ENCODE peak calls at places on chromosomes 2 and 18, in six cellular contexts. J is SW480, F is IMR-90, A is B cell, G is fibroblast of lung, W is AG04450. H is an unnamed sample.

GRCh38 chr2:172408143-172408766 is 19.1 kb upstream of the ITGA6 start:
- DNase-seq in J (peak; percentile 45), F (no peak), A (no peak), G (no peak), W (no peak), H (no peak)

GRCh38 chr18:21557607-21558253 is 42.8 kb downstream of the ESCO1 start:
- DNase-seq in J (no peak), F (no peak), A (no peak), G (no peak), W (no peak), H (no peak)

GRCh38 chr2:240603081-240603835 is 16.7 kb downstream of the CAPN10 start:
- DNase-seq in J (no peak), F (no peak), A (peak; percentile 36), G (no peak), W (no peak), H (no peak)

GRCh38 chr2:147632193-147632592 is 212.6 kb upstream of the ACVR2A start:
- DNase-seq in J (no peak), F (no peak), A (no peak), G (peak; percentile 7), W (no peak), H (no peak)

GRCh38 chr2:172845008-172845670 is 109.5 kb downstream of the RAPGEF4 start:
- DNase-seq in J (no peak), F (no peak), A (no peak), G (no peak), W (no peak), H (no peak)

GRCh38 chr2:172364261-172364660 is 63.1 kb upstream of the ITGA6 start:
- DNase-seq in J (no peak), F (no peak), A (no peak), G (no peak), W (no peak), H (no peak)

GRCh38 chr18:23998811-23999210 is 15.7 kb upstream of the TTC39C start:
- DNase-seq in J (peak; percentile 98), F (no peak), A (no peak), G (no peak), W (no peak), H (no peak)

GRCh38 chr18:42192251-42193248 is 237.5 kb downstream of the PIK3C3 start:
- DNase-seq in J (peak; percentile 50), F (no peak), A (no peak), G (peak; percentile 1), W (no peak), H (no peak)

GRCh38 chr18:3498705-3499451 is 48.9 kb downstream of the TGIF1 start:
- DNase-seq in J (peak; percentile 35), F (peak; percentile 39), A (no peak), G (peak; percentile 44), W (no peak), H (peak; percentile 70)

GRCh38 chr2:134372611-134373131 is 118.8 kb downstream of the MGAT5 start:
- DNase-seq in J (peak; percentile 46), F (peak; percentile 94), A (no peak), G (peak; percentile 91), W (peak; percentile 86), H (no peak)

GRCh38 chr2:168244318-168244717 is 3.1 kb downstream of the STK39 start:
- DNase-seq in J (peak; percentile 8), F (no peak), A (peak; percentile 51), G (peak; percentile 11), W (no peak), H (peak; percentile 61)

GRCh38 chr2:237471457-237472186 is 15.4 kb upstream of the MLPH start:
- DNase-seq in J (peak; percentile 48), F (peak; percentile 68), A (no peak), G (peak; percentile 66), W (no peak), H (peak; percentile 64)

GRCh38 chr2:229205704-229206103 is 65.4 kb downstream of the PID1 start:
- DNase-seq in J (no peak), F (no peak), A (no peak), G (peak; percentile 49), W (no peak), H (no peak)

GRCh38 chr2:134107402-134107801 is 146.5 kb upstream of the MGAT5 start:
- DNase-seq in J (no peak), F (no peak), A (no peak), G (no peak), W (no peak), H (no peak)

GRCh38 chr2:21467910-21468309 is 344.1 kb downstream of the TDRD15 start:
- DNase-seq in J (no peak), F (peak; percentile 58), A (no peak), G (no peak), W (no peak), H (no peak)

GRCh38 chr2:66324924-66325583 is 109.9 kb upstream of the MEIS1 start:
- DNase-seq in J (no peak), F (no peak), A (no peak), G (no peak), W (no peak), H (no peak)

GRCh38 chr2:72893594-72894319 is 6.5 kb downstream of the SPR start:
- DNase-seq in J (peak; percentile 49), F (peak; percentile 73), A (no peak), G (peak; percentile 63), W (peak; percentile 41), H (peak; percentile 49)

GRCh38 chr18:63376493-63377053 is 9.6 kb upstream of the KDSR start:
- DNase-seq in J (no peak), F (peak; percentile 31), A (no peak), G (peak; percentile 67), W (no peak), H (no peak)

GRCh38 chr2:101149241-101150192 is 1.7 kb downstream of the TBC1D8 start:
- DNase-seq in J (peak; percentile 49), F (no peak), A (no peak), G (no peak), W (no peak), H (no peak)

GRCh38 chr2:85584857-85585780 is 888 bp downstream of the VAMP5 start:
- DNase-seq in J (peak; percentile 94), F (peak; percentile 63), A (no peak), G (peak; percentile 61), W (no peak), H (no peak)

GRCh38 chr18:72700961-72701710 is 157.0 kb upstream of the CBLN2 start:
- DNase-seq in J (peak; percentile 1), F (peak; percentile 14), A (no peak), G (peak; percentile 9), W (no peak), H (no peak)

GRCh38 chr2:42886921-42887320 is 94.5 kb upstream of the HAAO start:
- DNase-seq in J (no peak), F (peak; percentile 47), A (no peak), G (peak; percentile 73), W (no peak), H (no peak)

GRCh38 chr18:785242-785641 is 26.8 kb downstream of the YES1 start:
- DNase-seq in J (no peak), F (no peak), A (no peak), G (no peak), W (no peak), H (no peak)

GRCh38 chr2:33437815-33438214 is 38.6 kb upstream of the RASGRP3 start:
- DNase-seq in J (no peak), F (no peak), A (no peak), G (peak; percentile 37), W (no peak), H (no peak)

GRCh38 chr2:85797959-85798358 is 44.2 kb downstream of the ATOH8 start:
- DNase-seq in J (no peak), F (peak; percentile 49), A (no peak), G (peak; percentile 70), W (no peak), H (no peak)

GRCh38 chr2:5668682-5669267 is 23.4 kb upstream of the SOX11 start:
- DNase-seq in J (no peak), F (no peak), A (no peak), G (no peak), W (no peak), H (no peak)

GRCh38 chr2:138078153-138078552 is 113.9 kb downstream of the HNMT start:
- DNase-seq in J (no peak), F (no peak), A (no peak), G (no peak), W (no peak), H (no peak)

GRCh38 chr18:48918156-48918555 is 32.6 kb downstream of the SMAD7 start:
- DNase-seq in J (no peak), F (no peak), A (no peak), G (no peak), W (no peak), H (peak; percentile 64)

GRCh38 chr2:202051499-202052161 is 18.0 kb downstream of the FZD7 start:
- DNase-seq in J (no peak), F (peak; percentile 43), A (no peak), G (peak; percentile 38), W (no peak), H (no peak)

GRCh38 chr2:224999784-225000183 is 42.5 kb downstream of the DOCK10 start:
- DNase-seq in J (no peak), F (no peak), A (no peak), G (peak; percentile 58), W (no peak), H (no peak)

GRCh38 chr18:13620206-13620672 is 106.1 kb downstream of the FAM210A start:
- DNase-seq in J (no peak), F (no peak), A (no peak), G (no peak), W (no peak), H (no peak)

GRCh38 chr2:43175187-43175490 is 51.3 kb downstream of the ZFP36L2 start:
- DNase-seq in J (peak; percentile 25), F (peak; percentile 45), A (no peak), G (peak; percentile 62), W (no peak), H (no peak)

GRCh38 chr2:43040084-43040854 is 186.1 kb downstream of the ZFP36L2 start:
- DNase-seq in J (peak; percentile 52), F (no peak), A (no peak), G (no peak), W (no peak), H (no peak)

GRCh38 chr2:236160366-236161081 is 7.7 kb downstream of the GBX2 start:
- DNase-seq in J (no peak), F (no peak), A (no peak), G (no peak), W (no peak), H (no peak)

GRCh38 chr2:239399404-239399999 is 1.3 kb downstream of the HDAC4 start:
- DNase-seq in J (peak; percentile 49), F (peak; percentile 8), A (no peak), G (no peak), W (no peak), H (no peak)

H was measured in OCI-LY7.